ENCODE peak calls at places on chromosomes 4 and X, in six cellular contexts. T is SW480, D is mesothelial cell of epicardium, Q is NCI-H2029, J is MCF 10A, Y is HEK293T. M is an unnamed sample.

GRCh38 chr4:4901877-4902276 is 42.4 kb downstream of the MSX1 start:
- DNase-seq in T (no peak), D (no peak), Q (no peak), J (no peak), Y (no peak), M (no peak)

GRCh38 chrX:136586386-136586785 is 54.4 kb downstream of the VGLL1 start:
- DNase-seq in T (no peak), D (no peak), Q (no peak), J (no peak), Y (no peak), M (peak; percentile 12)

GRCh38 chrX:73213734-73214133 is 917 bp downstream of the NAP1L2 start:
- DNase-seq in T (no peak), D (no peak), Q (no peak), J (no peak), Y (no peak), M (no peak)

GRCh38 chrX:68504237-68504636 is 5.4 kb downstream of the YIPF6 start:
- DNase-seq in T (no peak), D (no peak), Q (no peak), J (peak; percentile 70), Y (no peak), M (no peak)

GRCh38 chrX:276588-277171 is 4.5 kb upstream of the PLCXD1 start:
- DNase-seq in T (peak; percentile 6), D (no peak), Q (no peak), J (peak; percentile 43), Y (no peak), M (no peak)

GRCh38 chr4:176149680-176150079 is 45.7 kb downstream of the SPATA4 start:
- DNase-seq in T (no peak), D (no peak), Q (no peak), J (no peak), Y (no peak), M (no peak)

GRCh38 chr4:53122280-53123116 is 243.4 kb downstream of the SCFD2 start:
- DNase-seq in T (peak; percentile 1), D (no peak), Q (no peak), J (no peak), Y (no peak), M (no peak)

GRCh38 chr4:174324725-174325124 is 41.0 kb downstream of the CEP44 start:
- DNase-seq in T (no peak), D (no peak), Q (no peak), J (peak; percentile 33), Y (no peak), M (no peak)

GRCh38 chrX:100984818-100985217 is 15.3 kb downstream of the ARL13A start:
- DNase-seq in T (no peak), D (no peak), Q (no peak), J (no peak), Y (no peak), M (no peak)

GRCh38 chr4:136036744-136037143 is 1495.5 kb downstream of the PCDH18 start:
- DNase-seq in T (no peak), D (no peak), Q (no peak), J (peak; percentile 74), Y (no peak), M (no peak)

GRCh38 chrX:13223868-13224555 is 95.8 kb downstream of the ATXN3L start:
- DNase-seq in T (peak; percentile 89), D (no peak), Q (peak; percentile 60), J (peak; percentile 95), Y (no peak), M (no peak)

GRCh38 chr4:185016946-185017797 is 1.1 kb upstream of the HELT start:
- DNase-seq in T (no peak), D (no peak), Q (no peak), J (no peak), Y (no peak), M (no peak)

GRCh38 chr4:128385683-128386304 is 98.2 kb upstream of the PGRMC2 start:
- DNase-seq in T (peak; percentile 20), D (no peak), Q (peak; percentile 43), J (peak; percentile 91), Y (no peak), M (no peak)